ENCODE peak calls at places on chromosomes 4 and X, in nine cellular contexts. M is stomach; C is psoas muscle; Q is prostate gland; P is neural progenitor cell; L is tibial artery; B is dorsolateral prefrontal cortex; U is GM12878; D is CD8-positive, alpha-beta T cell. Y is an unnamed sample.

GRCh38 chr4:41963105-41963504 is 18.5 kb upstream of the DCAF4L1 start:
- DNase-seq in C (no peak), P (peak; percentile 29), M (no peak), Q (no peak), U (no peak), B (no peak), D (peak; percentile 13), L (no peak), Y (no peak)

GRCh38 chr4:55358668-55359067 is 12.6 kb downstream of the SRD5A3 start:
- DNase-seq in P (no peak), D (no peak), U (peak; percentile 5), M (no peak), B (no peak), Q (no peak), C (no peak), L (no peak), Y (no peak)

GRCh38 chr4:8515316-8516060 is 64.7 kb upstream of the GPR78 start:
- DNase-seq in B (no peak), M (no peak), L (no peak), D (no peak), P (no peak), Q (no peak), C (no peak), U (no peak), Y (no peak)

GRCh38 chrX:133307637-133308485 is 89.7 kb upstream of the TFDP3 start:
- DNase-seq in L (no peak), D (no peak), B (no peak), M (no peak), P (peak; percentile 92), Q (no peak), C (no peak), U (no peak), Y (no peak)

GRCh38 chr4:138241281-138242075 is 671 bp downstream of the SLC7A11 start:
- DNase-seq in L (no peak), P (peak; percentile 19), M (no peak), B (no peak), U (no peak), C (no peak), Q (no peak), D (no peak), Y (no peak)

GRCh38 chr4:145843651-145844050 is 95.0 kb downstream of the ZNF827 start:
- DNase-seq in Q (no peak), M (no peak), C (no peak), U (no peak), B (no peak), D (no peak), P (no peak), L (no peak), Y (no peak)

GRCh38 chrX:155148724-155149537 is 67.3 kb upstream of the VBP1 start:
- DNase-seq in P (peak; percentile 45), B (no peak), D (peak; percentile 18), L (no peak), U (no peak), C (no peak), Q (no peak), M (no peak), Y (no peak)

GRCh38 chr4:14529653-14530052 is 472.6 kb upstream of the CPEB2 start:
- DNase-seq in B (no peak), M (no peak), C (no peak), Q (no peak), D (no peak), P (peak; percentile 56), L (no peak), U (no peak), Y (no peak)

GRCh38 chrX:53319614-53320542 is 38.5 kb upstream of the IQSEC2 start:
- DNase-seq in M (no peak), Q (no peak), B (no peak), L (no peak), U (no peak), P (peak; percentile 24), D (no peak), C (no peak), Y (peak; percentile 72)

GRCh38 chrX:24828600-24828999 is 134.9 kb downstream of the POLA1 start:
- DNase-seq in P (no peak), D (no peak), U (no peak), L (no peak), M (no peak), Q (no peak), B (no peak), C (no peak), Y (no peak)

GRCh38 chr4:162497564-162498167 is 333.9 kb upstream of the FSTL5 start:
- DNase-seq in L (no peak), D (no peak), M (no peak), U (no peak), Q (no peak), C (no peak), P (peak; percentile 43), B (no peak), Y (no peak)

GRCh38 chrX:75273483-75273882 is 402 bp upstream of the UPRT start:
- DNase-seq in L (no peak), C (no peak), B (no peak), Q (no peak), U (no peak), D (peak; percentile 5), M (no peak), P (no peak), Y (no peak)

GRCh38 chrX:75278991-75279390 is 5.1 kb downstream of the UPRT start:
- DNase-seq in C (no peak), P (no peak), D (no peak), U (no peak), L (no peak), M (no peak), Q (no peak), B (no peak), Y (no peak)

DNA sequence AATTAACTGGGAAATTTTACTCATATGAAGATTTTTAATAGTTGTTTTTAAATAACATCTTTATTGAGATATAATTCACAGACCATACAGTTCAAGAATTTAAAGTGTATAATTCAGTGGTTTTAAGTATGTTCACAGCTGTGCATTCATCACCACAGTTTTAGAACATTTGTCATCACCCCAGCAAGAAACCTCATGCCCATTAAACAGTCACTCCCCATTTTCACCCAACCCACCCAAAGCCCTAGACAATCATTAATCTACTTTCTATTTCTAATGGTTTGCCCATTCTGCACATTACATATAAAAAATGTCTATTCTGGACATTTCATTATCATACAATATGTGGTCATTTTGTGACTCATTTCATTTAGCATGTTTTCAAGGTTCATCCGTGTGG is 2.8 kb downstream of the UPRT start:
- DNase-seq in U (no peak), C (no peak), Q (no peak), L (no peak), M (no peak), P (no peak), B (no peak), D (no peak), Y (no peak)
- TF ChIP-seq CTCF in U (no peak), C (no peak), Q (no peak), L (no peak), M (no peak), P (no peak), B (no peak), D (no peak), Y (no peak)

DNA sequence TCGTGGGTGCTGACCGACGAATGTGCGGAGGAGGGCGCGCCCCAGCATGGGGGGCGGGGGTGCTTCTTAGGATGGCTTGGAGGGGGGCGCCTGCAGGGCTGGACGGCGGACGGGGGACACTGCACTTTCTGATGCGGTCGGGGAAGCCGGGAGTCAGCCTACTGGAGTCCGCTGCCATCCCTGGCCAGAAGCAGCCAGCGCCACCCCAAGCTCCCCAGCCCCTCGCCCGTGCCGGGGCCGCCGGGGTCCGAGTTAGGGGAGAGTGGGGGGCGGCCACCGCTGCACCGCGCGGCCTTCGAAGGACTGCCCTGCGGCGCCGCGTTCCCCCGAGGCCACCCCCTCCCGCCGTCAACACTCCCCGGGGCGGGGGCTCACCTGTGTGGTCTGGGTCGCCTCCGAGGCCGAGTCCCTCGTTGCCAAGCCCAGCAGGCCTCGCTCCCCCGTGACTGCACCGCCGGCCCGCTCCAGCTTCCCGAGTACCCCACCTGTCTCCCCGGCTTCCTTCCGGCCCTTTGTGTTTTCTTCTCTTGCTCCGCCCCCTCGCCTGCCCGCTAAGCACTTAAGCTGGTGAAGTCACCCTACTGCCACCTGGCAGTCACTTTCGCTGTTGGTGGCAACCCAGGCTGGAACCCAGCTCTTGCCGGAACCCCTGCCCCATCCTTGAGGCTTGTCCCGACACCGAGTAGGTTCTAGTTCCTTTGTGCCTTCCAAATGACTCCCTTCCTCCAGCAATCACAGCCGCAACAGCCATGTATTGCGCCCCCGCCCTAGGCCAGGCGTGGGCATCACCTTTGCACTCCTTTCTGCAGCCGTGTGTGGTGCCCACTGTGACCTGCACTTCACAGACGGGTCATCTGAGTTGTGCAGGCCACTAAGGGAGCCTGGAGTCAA is at the start of gene OCIAD2:
- DNase-seq in B (peak; percentile 60), L (peak; percentile 76), C (peak; percentile 60), Q (peak; percentile 81), P (peak; percentile 85), U (peak; percentile 39), D (peak; percentile 85), M (peak; percentile 84), Y (peak; percentile 84)
- H3K4me3 ChIP-seq in B (peak within 1 kb of the TSS; percentile 80), L (peak within 1 kb of the TSS; percentile 70), C (peak within 1 kb of the TSS; percentile 65), Q (peak within 1 kb of the TSS; percentile 79), P (peak within 1 kb of the TSS; percentile 76), U (peak within 1 kb of the TSS; percentile 86), D (peak within 1 kb of the TSS; percentile 73), M (peak within 1 kb of the TSS; percentile 66), Y (peak within 1 kb of the TSS; percentile 57)

GRCh38 chr4:165010487-165010886 is 21.3 kb upstream of the TRIM60 start:
- DNase-seq in C (no peak), M (no peak), P (no peak), Q (no peak), D (no peak), U (no peak), B (no peak), L (no peak), Y (no peak)

GRCh38 chr4:165011403-165011802 is 20.4 kb upstream of the TRIM60 start:
- DNase-seq in B (no peak), D (no peak), U (no peak), M (no peak), P (no peak), Q (no peak), L (no peak), C (no peak), Y (no peak)

GRCh38 chr4:165013691-165014090 is 18.1 kb upstream of the TRIM60 start:
- DNase-seq in C (no peak), M (no peak), B (no peak), D (no peak), U (no peak), L (no peak), Q (no peak), P (no peak), Y (no peak)

GRCh38 chr4:165009493-165010227 is 22.1 kb upstream of the TRIM60 start:
- DNase-seq in B (no peak), U (no peak), C (no peak), P (no peak), D (no peak), Q (no peak), M (no peak), L (no peak), Y (no peak)

GRCh38 chr4:165010991-165011390 is 20.8 kb upstream of the TRIM60 start:
- DNase-seq in D (no peak), C (no peak), P (no peak), B (no peak), M (no peak), Q (no peak), L (no peak), U (no peak), Y (no peak)
- H3K27ac ChIP-seq in D (no peak overlapping the region), C (no peak overlapping the region), P (no peak overlapping the region), B (no peak overlapping the region), M (no peak overlapping the region), Q (no peak overlapping the region), L (no peak overlapping the region), U (no peak overlapping the region), Y (no peak overlapping the region)

DNA sequence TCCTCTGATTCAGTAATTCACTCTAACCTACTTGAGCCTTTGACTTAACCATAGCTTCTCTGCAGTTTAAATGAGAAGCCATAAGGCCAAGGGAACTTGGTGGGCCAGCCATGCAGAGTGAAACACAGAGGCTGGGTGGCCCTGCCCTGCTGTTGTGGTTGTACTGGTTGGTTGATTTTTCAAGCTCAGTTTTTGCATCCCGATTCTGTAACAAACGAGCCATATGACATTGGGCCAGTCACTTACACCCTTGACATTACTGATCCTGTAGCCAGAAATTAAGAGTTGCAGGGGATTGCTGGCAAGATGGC is 1.3 kb upstream of the RASGEF1B start:
- DNase-seq in D (no peak), B (no peak), L (no peak), P (no peak), Q (no peak), M (no peak), U (no peak), C (no peak), Y (no peak)
- TF ChIP-seq CTCF in D (no peak), B (no peak), L (no peak), P (no peak), Q (no peak), M (no peak), U (no peak), C (no peak), Y (no peak)

Y was measured in left lung.